ENCODE peak calls at places on chromosomes 4 and X, in eight cellular contexts. F is BE2C, W is hepatocyte, G is right lobe of liver, V is MCF 10A, E is AG09319, Q is Peyer's patch, S is neural crest cell. D is an unnamed sample.
A peak's percentile ranks its signal among the peaks of the same experiment; 100 is the strongest.

GRCh38 chr4:168713193-168713592 is 216.3 kb downstream of the PALLD start:
- DNase-seq in Q (no peak), F (no peak), V (no peak), W (peak; percentile 21), G (no peak), E (no peak), S (no peak), D (no peak)

GRCh38 chr4:55038176-55038890 is 87.1 kb downstream of the KDR start:
- DNase-seq in S (no peak), E (no peak), G (no peak), V (peak; percentile 77), F (no peak), W (peak; percentile 28), Q (no peak), D (no peak)

GRCh38 chr4:80072607-80073361 is at the start of gene ANTXR2:
- DNase-seq in W (peak; percentile 92), G (peak; percentile 96), E (peak; percentile 95), F (peak; percentile 87), S (peak; percentile 75), Q (peak; percentile 94), V (peak; percentile 95), D (peak; percentile 80)

GRCh38 chr4:56981795-56982201 is 3.1 kb downstream of the POLR2B start:
- DNase-seq in W (no peak), F (no peak), V (no peak), S (no peak), E (no peak), Q (no peak), G (no peak), D (no peak)

GRCh38 chrX:68490644-68491043 is 8.2 kb upstream of the YIPF6 start:
- DNase-seq in Q (no peak), W (peak; percentile 42), V (peak; percentile 41), G (no peak), E (no peak), S (no peak), F (no peak), D (no peak)

GRCh38 chr4:130808492-130808891 is 1712.5 kb downstream of the C4orf33 start:
- DNase-seq in G (no peak), Q (no peak), W (no peak), S (no peak), F (no peak), V (peak; percentile 50), E (no peak), D (no peak)

GRCh38 chr4:140005699-140006098 is 148.3 kb downstream of the MAML3 start:
- DNase-seq in Q (no peak), S (no peak), G (no peak), W (no peak), F (no peak), E (no peak), V (peak; percentile 33), D (no peak)

GRCh38 chr4:88457307-88458090 is 580 bp downstream of the HERC5 start:
- DNase-seq in Q (peak; percentile 67), S (no peak), W (peak; percentile 67), G (peak; percentile 58), F (peak; percentile 9), E (no peak), V (no peak), D (peak; percentile 68)

GRCh38 chr4:3387154-3387942 is 54.4 kb upstream of the HGFAC start:
- DNase-seq in G (no peak), S (no peak), Q (no peak), F (no peak), E (no peak), V (peak; percentile 33), W (no peak), D (no peak)

GRCh38 chrX:15511563-15511962 is 11.0 kb downstream of the BMX start:
- DNase-seq in F (no peak), V (no peak), E (no peak), W (no peak), G (no peak), Q (no peak), S (no peak), D (no peak)

GRCh38 chr4:91598696-91599095 is 705.1 kb upstream of the GRID2 start:
- DNase-seq in Q (no peak), G (no peak), W (no peak), V (no peak), F (no peak), S (no peak), E (no peak), D (no peak)

GRCh38 chrX:154436597-154437397 is at the start of gene GDI1:
- DNase-seq in E (no peak), G (peak; percentile 55), W (peak; percentile 61), S (peak; percentile 45), V (peak; percentile 27), F (peak; percentile 72), Q (peak; percentile 66), D (peak; percentile 70)

GRCh38 chr4:84952004-84952403 is 14.5 kb downstream of the WDFY3 start:
- DNase-seq in V (peak; percentile 93), S (no peak), W (peak; percentile 32), Q (no peak), G (no peak), E (no peak), F (no peak), D (no peak)

GRCh38 chrX:21996872-21997271 is 35.3 kb upstream of the PHEX start:
- DNase-seq in V (peak; percentile 57), S (no peak), F (no peak), Q (no peak), W (no peak), G (no peak), E (no peak), D (no peak)

GRCh38 chr4:25792200-25792791 is 70.5 kb downstream of the SEL1L3 start:
- DNase-seq in F (peak; percentile 68), Q (peak; percentile 70), V (peak; percentile 75), G (peak; percentile 85), E (no peak), W (no peak), S (peak; percentile 20), D (peak; percentile 25)

GRCh38 chr4:118680808-118681207 is 4.4 kb upstream of the METTL14 start:
- DNase-seq in W (no peak), S (no peak), V (no peak), Q (no peak), E (no peak), G (no peak), F (peak; percentile 17), D (no peak)

GRCh38 chrX:30713061-30713525 is 59.9 kb downstream of the GK start:
- DNase-seq in Q (peak; percentile 69), S (peak; percentile 60), E (peak; percentile 22), W (peak; percentile 71), F (peak; percentile 60), G (peak; percentile 45), V (peak; percentile 65), D (peak; percentile 50)

GRCh38 chr4:73434311-73434710 is 1.7 kb upstream of the AFP start:
- DNase-seq in F (no peak), G (no peak), Q (no peak), V (peak; percentile 24), S (no peak), E (no peak), W (no peak), D (no peak)

GRCh38 chrX:38982370-38982769 is 181.1 kb downstream of the MID1IP1 start:
- DNase-seq in W (peak; percentile 7), V (no peak), S (no peak), E (no peak), Q (no peak), G (no peak), F (no peak), D (no peak)

GRCh38 chr4:17030543-17030942 is 132.1 kb upstream of the LDB2 start:
- DNase-seq in V (peak; percentile 91), G (no peak), Q (no peak), E (peak; percentile 42), F (no peak), S (no peak), W (peak; percentile 24), D (no peak)

DNA sequence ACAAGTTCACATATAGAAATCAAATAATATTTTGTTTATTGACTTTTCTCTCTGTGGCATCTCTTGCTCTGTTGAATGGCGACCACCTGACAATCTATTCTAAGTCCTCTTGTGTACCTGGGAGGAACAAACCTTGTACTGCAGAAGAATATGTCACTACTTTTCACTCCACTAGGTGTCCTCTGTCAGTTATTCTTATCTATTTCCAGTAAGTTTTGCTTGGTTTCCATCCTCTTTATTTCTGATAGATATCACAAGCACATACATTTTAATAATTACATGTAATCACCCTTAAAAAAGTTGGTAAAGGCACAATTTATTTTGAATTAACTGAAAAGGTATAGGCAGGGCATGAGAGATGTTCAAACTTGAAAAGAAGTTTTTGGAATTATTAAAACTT is 238.4 kb downstream of the SNCA start:
- DNase-seq in V (peak; percentile 41), Q (no peak), W (peak; percentile 25), E (no peak), G (no peak), F (no peak), S (no peak), D (no peak)
- TF ChIP-seq CTCF in V (peak; percentile 38), Q (no peak), W (peak; percentile 40), E (peak; percentile 38), G (no peak), F (peak; percentile 38), S (peak; percentile 64), D (peak; percentile 39)

GRCh38 chr4:77376788-77377460 is 219.9 kb downstream of the CCNG2 start:
- DNase-seq in S (no peak), V (no peak), G (no peak), W (no peak), F (no peak), E (no peak), Q (no peak), D (no peak)
- TF ChIP-seq CTCF in S (no peak), V (no peak), G (no peak), W (no peak), F (no peak), E (no peak), Q (no peak), D (no peak)

GRCh38 chrX:105190252-105190853 is 30.1 kb downstream of the TEX13A start:
- DNase-seq in S (peak; percentile 30), W (peak; percentile 50), G (no peak), V (peak; percentile 57), E (no peak), Q (peak; percentile 56), F (no peak), D (peak; percentile 30)
- TF ChIP-seq CTCF in S (peak; percentile 77), W (peak; percentile 70), G (peak; percentile 83), V (peak; percentile 74), E (peak; percentile 71), Q (peak; percentile 59), F (peak; percentile 60), D (peak; percentile 79)

GRCh38 chrX:54747713-54748393 is 50.2 kb downstream of the ITIH6 start:
- DNase-seq in F (no peak), Q (no peak), G (no peak), S (no peak), W (no peak), V (no peak), E (no peak), D (no peak)

GRCh38 chrX:54746928-54747327 is 51.1 kb downstream of the ITIH6 start:
- DNase-seq in S (no peak), F (no peak), Q (no peak), E (no peak), G (no peak), V (no peak), W (no peak), D (no peak)

GRCh38 chrX:54745676-54746075 is 52.4 kb downstream of the ITIH6 start:
- DNase-seq in F (no peak), W (no peak), V (no peak), G (peak; percentile 47), Q (no peak), S (no peak), E (no peak), D (no peak)

DNA sequence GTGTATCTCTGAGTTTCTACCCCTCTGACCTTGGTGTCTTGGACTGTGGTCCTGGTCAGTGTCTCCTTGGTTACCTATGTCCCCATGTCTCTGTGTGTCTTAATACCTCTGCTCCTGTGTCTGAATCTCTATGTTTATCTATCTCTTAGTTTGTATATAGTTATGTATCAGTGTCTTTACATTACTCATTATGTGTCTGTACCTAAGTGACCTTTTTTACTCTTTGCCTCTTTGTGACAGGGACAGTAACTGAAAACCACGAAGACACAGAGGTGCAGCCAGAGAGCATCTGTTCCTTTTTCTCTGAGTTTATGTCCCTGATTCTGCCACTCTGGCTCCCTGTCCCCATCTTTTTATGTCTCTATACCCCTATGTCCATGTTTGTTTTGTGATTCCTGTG is 49.4 kb downstream of the ITIH6 start:
- DNase-seq in E (no peak), G (no peak), V (no peak), S (no peak), F (no peak), W (no peak), Q (no peak), D (no peak)
- TF ChIP-seq CTCF in E (no peak), G (no peak), V (no peak), S (no peak), F (no peak), W (no peak), Q (no peak), D (no peak)

D was measured in nephron progenitor cell.